ENCODE peak calls at places on chromosome 18, in five cellular contexts. E is AG20443, V is transverse colon, T is iris pigment epithelial cell, Y is NCI-H748 treated with DMSO at 0.1 percent for 48 hours. B is an unnamed sample.

GRCh38 chr18:41331661-41332060 is 623.4 kb upstream of the PIK3C3 start:
- DNase-seq in E (no peak), V (no peak), T (no peak), Y (no peak), B (no peak)

GRCh38 chr18:56302161-56302560 is 336.2 kb downstream of the TXNL1 start:
- DNase-seq in E (no peak), V (no peak), T (no peak), Y (no peak), B (no peak)

GRCh38 chr18:2104620-2105462 is 466.5 kb downstream of the METTL4 start:
- DNase-seq in E (peak; percentile 74), V (peak; percentile 42), T (peak; percentile 56), Y (peak; percentile 41), B (peak; percentile 68)

GRCh38 chr18:31680836-31681568 is 3.4 kb downstream of the B4GALT6 start:
- DNase-seq in E (no peak), V (no peak), T (no peak), Y (peak; percentile 26), B (no peak)

GRCh38 chr18:1495387-1495786 is 590.7 kb downstream of the ADCYAP1 start:
- DNase-seq in E (no peak), V (no peak), T (no peak), Y (no peak), B (no peak)

GRCh38 chr18:24118750-24119577 is 19.9 kb upstream of the CABYR start:
- DNase-seq in E (peak; percentile 63), V (peak; percentile 80), T (peak; percentile 65), Y (peak; percentile 85), B (peak; percentile 73)

GRCh38 chr18:80109676-80110078 is 615 bp downstream of the ADNP2 start:
- DNase-seq in E (peak; percentile 83), V (peak; percentile 46), T (peak; percentile 55), Y (peak; percentile 17), B (peak; percentile 61)

GRCh38 chr18:79918089-79919011 is 33.1 kb downstream of the SLC66A2 start:
- DNase-seq in E (no peak), V (peak; percentile 5), T (no peak), Y (no peak), B (no peak)

GRCh38 chr18:47931707-47932103 is 1.2 kb upstream of the SMAD2 start:
- DNase-seq in E (no peak), V (peak; percentile 33), T (no peak), Y (peak; percentile 40), B (peak; percentile 37)

GRCh38 chr18:9750606-9751304 is 42.7 kb downstream of the RAB31 start:
- DNase-seq in E (no peak), V (no peak), T (no peak), Y (no peak), B (no peak)

GRCh38 chr18:63850010-63850409 is 37.5 kb upstream of the SERPINB2 start:
- DNase-seq in E (peak; percentile 48), V (no peak), T (peak; percentile 20), Y (peak; percentile 48), B (peak; percentile 59)

GRCh38 chr18:12405066-12405465 is 2.7 kb upstream of the PRELID3A start:
- DNase-seq in E (no peak), V (no peak), T (no peak), Y (no peak), B (no peak)

GRCh38 chr18:38648184-38648583 is 1082.6 kb upstream of the CELF4 start:
- DNase-seq in E (no peak), V (no peak), T (no peak), Y (no peak), B (no peak)

GRCh38 chr18:32469190-32469611 is 1.5 kb downstream of the GAREM1 start:
- DNase-seq in E (peak; percentile 54), V (peak; percentile 41), T (peak; percentile 14), Y (peak; percentile 56), B (no peak)

GRCh38 chr18:76491801-76492668 is 3.0 kb downstream of the ZNF516 start:
- DNase-seq in E (peak; percentile 33), V (peak; percentile 53), T (peak; percentile 42), Y (peak; percentile 41), B (peak; percentile 47)

GRCh38 chr18:31723998-31724711 is 36.5 kb downstream of the SLC25A52 start:
- DNase-seq in E (peak; percentile 21), V (peak; percentile 10), T (peak; percentile 14), Y (no peak), B (no peak)

GRCh38 chr18:7452331-7452730 is 114.8 kb upstream of the PTPRM start:
- DNase-seq in E (peak; percentile 79), V (no peak), T (peak; percentile 26), Y (peak; percentile 20), B (peak; percentile 49)

GRCh38 chr18:43485565-43485964 is 208.3 kb upstream of the SYT4 start:
- DNase-seq in E (peak; percentile 13), V (no peak), T (no peak), Y (no peak), B (no peak)

GRCh38 chr18:56598422-56598821 is 40.0 kb downstream of the TXNL1 start:
- DNase-seq in E (no peak), V (no peak), T (no peak), Y (no peak), B (no peak)

GRCh38 chr18:69401475-69402218 is 959 bp downstream of the DOK6 start:
- DNase-seq in E (peak; percentile 43), V (no peak), T (peak; percentile 11), Y (no peak), B (peak; percentile 2)

GRCh38 chr18:48934708-48935432 is 15.9 kb downstream of the SMAD7 start:
- DNase-seq in E (no peak), V (peak; percentile 65), T (peak; percentile 44), Y (no peak), B (peak; percentile 47)

GRCh38 chr18:9642799-9643445 is 28.6 kb upstream of the PPP4R1 start:
- DNase-seq in E (no peak), V (no peak), T (peak; percentile 69), Y (no peak), B (peak; percentile 66)

GRCh38 chr18:6058941-6059340 is 163.6 kb upstream of the TMEM200C start:
- DNase-seq in E (peak; percentile 55), V (no peak), T (peak; percentile 72), Y (peak; percentile 71), B (peak; percentile 88)

GRCh38 chr18:76426738-76427305 is 68.2 kb downstream of the ZNF516 start:
- DNase-seq in E (peak; percentile 77), V (peak; percentile 24), T (peak; percentile 14), Y (no peak), B (peak; percentile 53)

GRCh38 chr18:21484851-21485636 is 115.5 kb downstream of the ESCO1 start:
- DNase-seq in E (no peak), V (no peak), T (peak; percentile 56), Y (no peak), B (peak; percentile 58)

GRCh38 chr18:8669571-8669970 is 35.8 kb upstream of the MTCL1 start:
- DNase-seq in E (no peak), V (no peak), T (no peak), Y (no peak), B (no peak)

GRCh38 chr18:26868968-26869586 is 3.6 kb upstream of the AQP4 start:
- DNase-seq in E (no peak), V (no peak), T (no peak), Y (no peak), B (no peak)

GRCh38 chr18:51290864-51291263 is 93.4 kb upstream of the MEX3C start:
- DNase-seq in E (no peak), V (no peak), T (no peak), Y (no peak), B (no peak)

GRCh38 chr18:77100751-77101355 is 31.7 kb downstream of the MBP start:
- DNase-seq in E (no peak), V (no peak), T (no peak), Y (no peak), B (no peak)

GRCh38 chr18:13500891-13501887 is 225.2 kb downstream of the FAM210A start:
- DNase-seq in E (peak; percentile 79), V (peak; percentile 25), T (peak; percentile 85), Y (peak; percentile 65), B (peak; percentile 30)

GRCh38 chr18:3448845-3449701 is 899 bp upstream of the TGIF1 start:
- DNase-seq in E (peak; percentile 73), V (peak; percentile 83), T (peak; percentile 93), Y (peak; percentile 48), B (peak; percentile 98)

GRCh38 chr18:23352042-23352441 is 101.0 kb upstream of the RIOK3 start:
- DNase-seq in E (no peak), V (no peak), T (no peak), Y (no peak), B (peak; percentile 38)

B was measured in EH.